ENCODE peak calls at places on chromosomes 11 and 22, in six cellular contexts. F, M, W, I, Y and P are unnamed samples.

GRCh38 chr11:108319541-108320145 is 96.8 kb downstream of the ATM start:
- DNase-seq in F (no peak), I (no peak), M (no peak), Y (no peak), W (no peak), P (no peak)

GRCh38 chr11:126268361-126268707 is 361 bp downstream of the SRPRA start:
- DNase-seq in I (no peak), F (peak; percentile 75), M (no peak), Y (no peak), W (no peak), P (no peak)

GRCh38 chr11:67117667-67118058 is 1.4 kb upstream of the KDM2A start:
- DNase-seq in W (peak; percentile 30), Y (no peak), M (no peak), F (no peak), I (no peak), P (no peak)

GRCh38 chr22:43905681-43906080 is 13.9 kb upstream of the PNPLA5 start:
- DNase-seq in F (no peak), M (no peak), Y (no peak), I (no peak), W (no peak), P (no peak)

GRCh38 chr11:46895821-46896220 is 22.5 kb downstream of the LRP4 start:
- DNase-seq in Y (peak; percentile 75), F (no peak), I (no peak), W (peak; percentile 20), M (no peak), P (no peak)

GRCh38 chr11:3122775-3123201 is 42.3 kb downstream of the OSBPL5 start:
- DNase-seq in M (no peak), W (no peak), Y (no peak), F (peak; percentile 30), I (no peak), P (no peak)

GRCh38 chr22:21624120-21624879 is 5.5 kb downstream of the YDJC start:
- DNase-seq in Y (peak; percentile 36), W (peak; percentile 23), M (no peak), I (peak; percentile 97), F (peak; percentile 57), P (no peak)

GRCh38 chr11:202490-202889 is 4.7 kb downstream of the BET1L start:
- DNase-seq in Y (no peak), W (no peak), I (no peak), F (no peak), M (no peak), P (no peak)

GRCh38 chr11:5701184-5701583 is 11.6 kb downstream of the TRIM22 start:
- DNase-seq in W (no peak), F (no peak), I (no peak), M (no peak), Y (no peak), P (no peak)

GRCh38 chr11:45143494-45143893 is 2.9 kb upstream of the PRDM11 start:
- DNase-seq in I (no peak), Y (no peak), W (no peak), M (no peak), F (no peak), P (no peak)

GRCh38 chr22:40107244-40107643 is 70.5 kb upstream of the TNRC6B start:
- DNase-seq in F (no peak), M (no peak), Y (no peak), W (no peak), I (no peak), P (no peak)

GRCh38 chr11:12195773-12196172 is 85.4 kb downstream of the MICAL2 start:
- DNase-seq in W (no peak), Y (no peak), M (no peak), I (peak; percentile 65), F (no peak), P (no peak)

GRCh38 chr11:26297179-26297970 is 34.6 kb upstream of the ANO3 start:
- DNase-seq in W (no peak), I (peak; percentile 29), F (peak; percentile 49), Y (peak; percentile 19), M (no peak), P (no peak)

GRCh38 chr22:20131856-20132685 is 467 bp downstream of the ZDHHC8 start:
- DNase-seq in I (peak; percentile 59), W (peak; percentile 31), Y (no peak), M (no peak), F (peak; percentile 85), P (no peak)

GRCh38 chr11:114162719-114163123 is 103.2 kb downstream of the ZBTB16 start:
- DNase-seq in W (peak; percentile 92), F (peak; percentile 78), M (no peak), I (no peak), Y (peak; percentile 97), P (no peak)

GRCh38 chr11:130465259-130465658 is 16.8 kb downstream of the ADAMTS15 start:
- DNase-seq in I (no peak), M (no peak), Y (no peak), W (no peak), F (no peak), P (no peak)

GRCh38 chr22:25364281-25364680 is 144.8 kb downstream of the CRYBB2 start:
- DNase-seq in I (no peak), Y (no peak), W (peak; percentile 23), M (no peak), F (no peak), P (no peak)

GRCh38 chr11:4480577-4481539 is 1.6 kb upstream of the OR52K1 start:
- DNase-seq in Y (no peak), I (peak; percentile 6), M (no peak), W (no peak), F (no peak), P (no peak)

GRCh38 chr11:29310016-29310415 is 706.8 kb downstream of the KCNA4 start:
- DNase-seq in M (no peak), W (no peak), F (no peak), I (no peak), Y (no peak), P (no peak)

GRCh38 chr11:118222437-118222836 is 2.4 kb downstream of the JAML start:
- DNase-seq in Y (no peak), I (no peak), M (no peak), F (no peak), W (no peak), P (no peak)
- H3K27ac ChIP-seq in Y (no peak overlapping the region), I (no peak overlapping the region), M (no peak overlapping the region), F (no peak overlapping the region), W (no peak overlapping the region), P (no peak overlapping the region)

GRCh38 chr11:122153746-122154145 is 37.7 kb upstream of the BLID start:
- DNase-seq in W (no peak), M (no peak), F (no peak), I (no peak), Y (no peak), P (no peak)
- TF ChIP-seq POLR2AphosphoS5 in W (no peak), M (no peak), F (no peak), I (no peak), Y (no peak), P (no peak)

GRCh38 chr11:93903989-93904388 is 53.6 kb upstream of the VSTM5 start:
- DNase-seq in I (peak; percentile 12), M (no peak), F (no peak), Y (no peak), W (no peak), P (no peak)
- TF ChIP-seq CTCF in I (peak; percentile 47), M (no peak), F (no peak), Y (no peak), W (no peak), P (no peak)

DNA sequence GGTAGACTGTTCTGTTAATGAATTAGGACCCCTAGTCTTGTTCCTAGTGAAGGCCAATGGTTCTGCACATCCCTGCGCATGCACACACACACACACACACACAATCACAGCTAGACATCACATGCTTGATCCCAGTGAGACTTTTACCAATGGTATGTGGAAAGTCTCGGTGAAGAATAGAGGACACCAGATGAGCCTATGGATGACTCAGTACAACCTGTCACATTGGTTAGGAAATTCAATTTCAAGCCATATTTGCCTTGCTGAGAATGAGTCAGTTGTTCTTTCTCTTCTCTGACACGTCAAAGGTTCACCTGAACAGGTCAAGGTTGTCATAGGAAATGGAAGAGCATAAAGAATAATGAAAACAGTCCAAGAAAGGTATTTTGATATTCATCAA is 122.0 kb downstream of the SLC17A6 start:
- DNase-seq in I (no peak), Y (no peak), M (no peak), F (no peak), W (no peak), P (no peak)
- H3K27ac ChIP-seq in I (no peak overlapping the region), Y (no peak overlapping the region), M (no peak overlapping the region), F (no peak overlapping the region), W (no peak overlapping the region), P (no peak overlapping the region)

GRCh38 chr11:122186439-122187080 is 70.5 kb upstream of the BLID start:
- DNase-seq in Y (no peak), I (no peak), F (no peak), W (no peak), M (no peak), P (no peak)

GRCh38 chr11:122192634-122193245 is 76.7 kb upstream of the BLID start:
- DNase-seq in Y (no peak), F (no peak), M (no peak), W (no peak), I (no peak), P (no peak)

GRCh38 chr11:122187373-122188165 is 71.6 kb upstream of the BLID start:
- DNase-seq in M (no peak), Y (no peak), F (no peak), W (no peak), I (no peak), P (no peak)

GRCh38 chr11:122193457-122193856 is 77.4 kb upstream of the BLID start:
- DNase-seq in M (no peak), Y (no peak), I (no peak), W (no peak), F (no peak), P (no peak)

GRCh38 chr11:122189259-122189658 is 73.2 kb upstream of the BLID start:
- DNase-seq in F (no peak), M (no peak), I (no peak), W (no peak), Y (no peak), P (peak; percentile 95)
- TF ChIP-seq POLR2AphosphoS5 in F (peak; percentile 72), M (no peak), I (no peak), W (peak; percentile 60), Y (peak; percentile 33), P (no peak)

GRCh38 chr11:1303196-1303821 is 6.1 kb downstream of the TOLLIP start:
- DNase-seq in M (no peak), Y (no peak), W (peak; percentile 49), I (no peak), F (peak; percentile 59), P (no peak)
- TF ChIP-seq CTCF in M (peak; percentile 28), Y (no peak), W (peak; percentile 22), I (no peak), F (peak; percentile 29), P (peak; percentile 94)